ENCODE peak calls at places on chromosomes 6 and 20, in seven cellular contexts. One of them, this sample, is unnamed.

GRCh38 chr6:166569206-166569605 is 17.3 kb downstream of the RAMACL start:
- DNase-seq in hepatocyte: no peak
- DNase-seq in fibroblast of lung: no peak
- DNase-seq in left ventricle myocardium inferior: no peak
- DNase-seq in upper lobe of right lung: no peak
- DNase-seq in heart left ventricle: no peak
- DNase-seq in A549: no peak
- DNase-seq in this sample: no peak

GRCh38 chr6:82249381-82250253 is 2.1 kb upstream of the IBTK start:
- DNase-seq in hepatocyte: no peak
- DNase-seq in left ventricle myocardium inferior: no peak
- DNase-seq in heart left ventricle: no peak
- DNase-seq in fibroblast of lung: no peak
- DNase-seq in upper lobe of right lung: no peak
- DNase-seq in A549: no peak
- DNase-seq in this sample: no peak

GRCh38 chr6:166487148-166487547 is 99.3 kb downstream of the RAMACL start:
- DNase-seq in heart left ventricle: no peak
- DNase-seq in hepatocyte: no peak
- DNase-seq in A549: no peak
- DNase-seq in fibroblast of lung: no peak
- DNase-seq in left ventricle myocardium inferior: peak; percentile 7
- DNase-seq in upper lobe of right lung: no peak
- DNase-seq in this sample: no peak

GRCh38 chr6:293185-294174 is 1.2 kb downstream of the DUSP22 start:
- DNase-seq in left ventricle myocardium inferior: no peak
- DNase-seq in hepatocyte: no peak
- DNase-seq in A549: no peak
- DNase-seq in heart left ventricle: peak; percentile 53
- DNase-seq in fibroblast of lung: peak; percentile 23
- DNase-seq in upper lobe of right lung: peak; percentile 74
- DNase-seq in this sample: peak; percentile 73

GRCh38 chr20:23585449-23585807 is 17.1 kb upstream of the CST9L start:
- DNase-seq in left ventricle myocardium inferior: no peak
- DNase-seq in A549: no peak
- DNase-seq in heart left ventricle: no peak
- DNase-seq in hepatocyte: peak; percentile 3
- DNase-seq in fibroblast of lung: no peak
- DNase-seq in upper lobe of right lung: no peak
- DNase-seq in this sample: no peak

GRCh38 chr6:166972101-166972500 is 15.8 kb upstream of the RNASET2 start:
- DNase-seq in fibroblast of lung: no peak
- DNase-seq in hepatocyte: no peak
- DNase-seq in heart left ventricle: no peak
- DNase-seq in upper lobe of right lung: no peak
- DNase-seq in A549: no peak
- DNase-seq in left ventricle myocardium inferior: no peak
- DNase-seq in this sample: no peak

GRCh38 chr6:148223424-148223842 is 119.2 kb upstream of the SASH1 start:
- DNase-seq in A549: no peak
- DNase-seq in upper lobe of right lung: no peak
- DNase-seq in heart left ventricle: no peak
- DNase-seq in hepatocyte: no peak
- DNase-seq in left ventricle myocardium inferior: no peak
- DNase-seq in fibroblast of lung: peak; percentile 40
- DNase-seq in this sample: no peak

GRCh38 chr6:39823187-39823815 is 31.1 kb downstream of the DAAM2 start:
- DNase-seq in A549: no peak
- DNase-seq in left ventricle myocardium inferior: peak; percentile 73
- DNase-seq in hepatocyte: no peak
- DNase-seq in heart left ventricle: peak; percentile 49
- DNase-seq in upper lobe of right lung: no peak
- DNase-seq in fibroblast of lung: peak; percentile 68
- DNase-seq in this sample: peak; percentile 48

GRCh38 chr6:45420909-45421699 is 43.4 kb upstream of the SUPT3H start:
- DNase-seq in hepatocyte: peak; percentile 6
- DNase-seq in left ventricle myocardium inferior: no peak
- DNase-seq in fibroblast of lung: peak; percentile 45
- DNase-seq in A549: peak; percentile 13
- DNase-seq in upper lobe of right lung: no peak
- DNase-seq in heart left ventricle: no peak
- DNase-seq in this sample: no peak

GRCh38 chr6:170135821-170136471 is 154.9 kb downstream of the DLL1 start:
- DNase-seq in hepatocyte: no peak
- DNase-seq in left ventricle myocardium inferior: no peak
- DNase-seq in upper lobe of right lung: peak; percentile 59
- DNase-seq in heart left ventricle: no peak
- DNase-seq in A549: no peak
- DNase-seq in fibroblast of lung: no peak
- DNase-seq in this sample: no peak

GRCh38 chr6:45376310-45377040 is 1.3 kb downstream of the SUPT3H start:
- DNase-seq in heart left ventricle: no peak
- DNase-seq in left ventricle myocardium inferior: no peak
- DNase-seq in fibroblast of lung: peak; percentile 26
- DNase-seq in hepatocyte: peak; percentile 24
- DNase-seq in upper lobe of right lung: no peak
- DNase-seq in A549: no peak
- DNase-seq in this sample: no peak

GRCh38 chr20:1001981-1002681 is at the start of gene RSPO4:
- DNase-seq in heart left ventricle: no peak
- DNase-seq in upper lobe of right lung: peak; percentile 60
- DNase-seq in A549: no peak
- DNase-seq in fibroblast of lung: no peak
- DNase-seq in left ventricle myocardium inferior: no peak
- DNase-seq in hepatocyte: peak; percentile 36
- DNase-seq in this sample: no peak

GRCh38 chr20:19120569-19120968 is 91.9 kb upstream of the SLC24A3 start:
- DNase-seq in A549: no peak
- DNase-seq in heart left ventricle: no peak
- DNase-seq in fibroblast of lung: no peak
- DNase-seq in left ventricle myocardium inferior: no peak
- DNase-seq in upper lobe of right lung: no peak
- DNase-seq in hepatocyte: no peak
- DNase-seq in this sample: no peak

GRCh38 chr20:11098888-11099287 is 425.1 kb upstream of the JAG1 start:
- DNase-seq in hepatocyte: no peak
- DNase-seq in heart left ventricle: no peak
- DNase-seq in upper lobe of right lung: no peak
- DNase-seq in left ventricle myocardium inferior: no peak
- DNase-seq in fibroblast of lung: no peak
- DNase-seq in A549: no peak
- DNase-seq in this sample: no peak

GRCh38 chr6:71124340-71124739 is 164.3 kb upstream of the OGFRL1 start:
- DNase-seq in upper lobe of right lung: no peak
- DNase-seq in left ventricle myocardium inferior: no peak
- DNase-seq in fibroblast of lung: no peak
- DNase-seq in hepatocyte: no peak
- DNase-seq in A549: no peak
- DNase-seq in heart left ventricle: no peak
- DNase-seq in this sample: no peak

GRCh38 chr6:158564243-158565121 is 4.6 kb downstream of the TMEM181 start:
- DNase-seq in hepatocyte: no peak
- DNase-seq in heart left ventricle: no peak
- DNase-seq in left ventricle myocardium inferior: no peak
- DNase-seq in upper lobe of right lung: no peak
- DNase-seq in A549: no peak
- DNase-seq in fibroblast of lung: no peak
- DNase-seq in this sample: no peak

GRCh38 chr6:117728626-117729025 is 53.4 kb downstream of the NUS1 start:
- DNase-seq in A549: no peak
- DNase-seq in left ventricle myocardium inferior: no peak
- DNase-seq in fibroblast of lung: no peak
- DNase-seq in upper lobe of right lung: no peak
- DNase-seq in heart left ventricle: no peak
- DNase-seq in hepatocyte: no peak
- DNase-seq in this sample: no peak

GRCh38 chr6:36269834-36270705 is at the start of gene PNPLA1:
- DNase-seq in left ventricle myocardium inferior: no peak
- DNase-seq in heart left ventricle: no peak
- DNase-seq in A549: no peak
- DNase-seq in upper lobe of right lung: no peak
- DNase-seq in fibroblast of lung: no peak
- DNase-seq in hepatocyte: no peak
- DNase-seq in this sample: no peak

GRCh38 chr6:44294832-44295791 is 18.0 kb downstream of the AARS2 start:
- DNase-seq in hepatocyte: no peak
- DNase-seq in left ventricle myocardium inferior: no peak
- DNase-seq in A549: no peak
- DNase-seq in heart left ventricle: no peak
- DNase-seq in upper lobe of right lung: no peak
- DNase-seq in fibroblast of lung: no peak
- DNase-seq in this sample: no peak

GRCh38 chr20:60715172-60715571 is 536.9 kb upstream of the CDH4 start:
- DNase-seq in left ventricle myocardium inferior: no peak
- DNase-seq in A549: peak; percentile 5
- DNase-seq in heart left ventricle: no peak
- DNase-seq in hepatocyte: no peak
- DNase-seq in upper lobe of right lung: no peak
- DNase-seq in fibroblast of lung: no peak
- DNase-seq in this sample: no peak

GRCh38 chr20:49306903-49307336 is 29.1 kb upstream of the ZNFX1 start:
- DNase-seq in A549: no peak
- DNase-seq in upper lobe of right lung: no peak
- DNase-seq in heart left ventricle: no peak
- DNase-seq in hepatocyte: peak; percentile 30
- DNase-seq in fibroblast of lung: no peak
- DNase-seq in left ventricle myocardium inferior: no peak
- DNase-seq in this sample: no peak

GRCh38 chr6:4280721-4281120 is 145.3 kb upstream of the ECI2 start:
- DNase-seq in left ventricle myocardium inferior: no peak
- DNase-seq in hepatocyte: peak; percentile 55
- DNase-seq in fibroblast of lung: peak; percentile 66
- DNase-seq in A549: peak; percentile 47
- DNase-seq in heart left ventricle: no peak
- DNase-seq in upper lobe of right lung: no peak
- DNase-seq in this sample: no peak

GRCh38 chr20:10715035-10715434 is 41.2 kb upstream of the JAG1 start:
- DNase-seq in upper lobe of right lung: no peak
- DNase-seq in left ventricle myocardium inferior: no peak
- DNase-seq in hepatocyte: no peak
- DNase-seq in A549: peak; percentile 72
- DNase-seq in heart left ventricle: no peak
- DNase-seq in fibroblast of lung: peak; percentile 73
- DNase-seq in this sample: no peak

GRCh38 chr6:112478036-112478435 is 130.9 kb downstream of the RFPL4B start:
- DNase-seq in left ventricle myocardium inferior: no peak
- DNase-seq in hepatocyte: no peak
- DNase-seq in fibroblast of lung: no peak
- DNase-seq in upper lobe of right lung: no peak
- DNase-seq in A549: no peak
- DNase-seq in heart left ventricle: no peak
- DNase-seq in this sample: no peak

GRCh38 chr6:118386975-118387374 is 161.1 kb upstream of the PLN start:
- DNase-seq in heart left ventricle: no peak
- DNase-seq in upper lobe of right lung: no peak
- DNase-seq in left ventricle myocardium inferior: no peak
- DNase-seq in fibroblast of lung: no peak
- DNase-seq in A549: no peak
- DNase-seq in hepatocyte: no peak
- DNase-seq in this sample: no peak

GRCh38 chr20:57398901-57399535 is 7.8 kb downstream of the RBM38 start:
- DNase-seq in heart left ventricle: no peak
- DNase-seq in hepatocyte: no peak
- DNase-seq in A549: no peak
- DNase-seq in upper lobe of right lung: no peak
- DNase-seq in fibroblast of lung: no peak
- DNase-seq in left ventricle myocardium inferior: no peak
- DNase-seq in this sample: peak; percentile 52

GRCh38 chr6:109062216-109062615 is 32.4 kb downstream of the SESN1 start:
- DNase-seq in upper lobe of right lung: no peak
- DNase-seq in A549: no peak
- DNase-seq in fibroblast of lung: no peak
- DNase-seq in left ventricle myocardium inferior: no peak
- DNase-seq in hepatocyte: no peak
- DNase-seq in heart left ventricle: no peak
- DNase-seq in this sample: no peak
- H3K4me1 ChIP-seq in upper lobe of right lung: peaks cover 25% of the 10 kb centered on the region
- H3K4me1 ChIP-seq in A549: peaks cover 14% of the 10 kb centered on the region
- H3K4me1 ChIP-seq in fibroblast of lung: no peaks in the 10 kb centered on the region
- H3K4me1 ChIP-seq in left ventricle myocardium inferior: peaks cover 88% of the 10 kb centered on the region
- H3K4me1 ChIP-seq in hepatocyte: peaks cover 4% of the 10 kb centered on the region
- H3K4me1 ChIP-seq in heart left ventricle: peaks cover 37% of the 10 kb centered on the region
- H3K4me1 ChIP-seq in this sample: peaks cover 11% of the 10 kb centered on the region

GRCh38 chr6:107539409-107539808 is 49.5 kb downstream of the SOBP start:
- DNase-seq in upper lobe of right lung: no peak
- DNase-seq in heart left ventricle: no peak
- DNase-seq in left ventricle myocardium inferior: no peak
- DNase-seq in A549: no peak
- DNase-seq in hepatocyte: peak; percentile 65
- DNase-seq in fibroblast of lung: peak; percentile 29
- DNase-seq in this sample: no peak
- H3K27ac ChIP-seq in upper lobe of right lung: no peak overlapping the region
- H3K27ac ChIP-seq in heart left ventricle: no peak overlapping the region
- H3K27ac ChIP-seq in left ventricle myocardium inferior: no peak overlapping the region
- H3K27ac ChIP-seq in A549: peak overlapping the region; percentile 57
- H3K27ac ChIP-seq in hepatocyte: peak overlapping the region; percentile 82
- H3K27ac ChIP-seq in fibroblast of lung: no peak overlapping the region
- H3K27ac ChIP-seq in this sample: no peak overlapping the region

GRCh38 chr6:87176493-87176892 is 21.1 kb downstream of the ZNF292 start:
- DNase-seq in fibroblast of lung: no peak
- DNase-seq in hepatocyte: no peak
- DNase-seq in left ventricle myocardium inferior: no peak
- DNase-seq in heart left ventricle: no peak
- DNase-seq in upper lobe of right lung: no peak
- DNase-seq in A549: no peak
- DNase-seq in this sample: no peak

GRCh38 chr6:87174078-87174579 is 18.8 kb downstream of the ZNF292 start:
- DNase-seq in heart left ventricle: peak; percentile 12
- DNase-seq in left ventricle myocardium inferior: peak; percentile 31
- DNase-seq in fibroblast of lung: no peak
- DNase-seq in A549: no peak
- DNase-seq in hepatocyte: no peak
- DNase-seq in upper lobe of right lung: no peak
- DNase-seq in this sample: no peak

GRCh38 chr6:87172292-87172691 is 16.9 kb downstream of the ZNF292 start:
- DNase-seq in hepatocyte: no peak
- DNase-seq in A549: no peak
- DNase-seq in heart left ventricle: no peak
- DNase-seq in fibroblast of lung: no peak
- DNase-seq in left ventricle myocardium inferior: no peak
- DNase-seq in upper lobe of right lung: no peak
- DNase-seq in this sample: no peak
- H3K4me1 ChIP-seq in hepatocyte: no peaks in the 10 kb centered on the region
- H3K4me1 ChIP-seq in A549: no peaks in the 10 kb centered on the region
- H3K4me1 ChIP-seq in heart left ventricle: peaks cover 9% of the 10 kb centered on the region
- H3K4me1 ChIP-seq in fibroblast of lung: no peaks in the 10 kb centered on the region
- H3K4me1 ChIP-seq in left ventricle myocardium inferior: peaks cover 66% of the 10 kb centered on the region
- H3K4me1 ChIP-seq in upper lobe of right lung: peaks cover 25% of the 10 kb centered on the region
- H3K4me1 ChIP-seq in this sample: peaks cover 3% of the 10 kb centered on the region

DNA sequence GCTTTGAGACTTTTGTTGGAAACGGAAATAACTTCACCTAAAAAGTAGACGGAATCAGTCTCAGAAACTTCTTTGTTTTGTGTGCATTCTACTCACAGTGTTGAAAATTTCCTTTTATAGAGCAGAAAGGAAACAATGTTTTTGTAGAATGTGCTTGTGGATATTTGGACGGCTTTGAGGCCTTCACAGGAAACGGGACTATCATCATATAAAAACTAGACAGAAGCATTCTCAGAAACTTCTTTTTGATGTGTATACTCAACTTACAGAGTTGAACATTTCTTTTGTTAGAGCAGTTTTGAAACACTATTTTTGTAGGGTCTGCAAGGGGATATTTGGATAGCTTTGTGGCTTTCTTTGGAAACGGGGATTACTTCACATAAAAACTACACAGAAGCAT is 627.5 kb upstream of the ZNF337 start:
- DNase-seq in A549: no peak
- DNase-seq in heart left ventricle: no peak
- DNase-seq in hepatocyte: no peak
- DNase-seq in upper lobe of right lung: no peak
- DNase-seq in fibroblast of lung: no peak
- DNase-seq in left ventricle myocardium inferior: no peak
- DNase-seq in this sample: no peak
- H3K27ac ChIP-seq in A549: no peak overlapping the region
- H3K27ac ChIP-seq in heart left ventricle: no peak overlapping the region
- H3K27ac ChIP-seq in hepatocyte: no peak overlapping the region
- H3K27ac ChIP-seq in upper lobe of right lung: no peak overlapping the region
- H3K27ac ChIP-seq in fibroblast of lung: no peak overlapping the region
- H3K27ac ChIP-seq in left ventricle myocardium inferior: no peak overlapping the region
- H3K27ac ChIP-seq in this sample: no peak overlapping the region